ENCODE peak calls at places on chromosome 16, in four cellular contexts. One of them, this sample, is unnamed.

GRCh38 chr16:74015953-74016352 is 280.7 kb upstream of the PSMD7 start:
- DNase-seq in fibroblast of pulmonary artery: no peak
- DNase-seq in dorsolateral prefrontal cortex: no peak
- DNase-seq in fibroblast of lung: no peak
- DNase-seq in this sample: no peak

GRCh38 chr16:75377971-75378386 is 55.3 kb downstream of the CFDP1 start:
- DNase-seq in fibroblast of pulmonary artery: peak
- DNase-seq in dorsolateral prefrontal cortex: peak
- DNase-seq in fibroblast of lung: peak
- DNase-seq in this sample: peak

GRCh38 chr16:50940275-50940854 is 198.5 kb downstream of the CYLD start:
- DNase-seq in fibroblast of pulmonary artery: no peak
- DNase-seq in dorsolateral prefrontal cortex: no peak
- DNase-seq in fibroblast of lung: no peak
- DNase-seq in this sample: no peak

GRCh38 chr16:4263504-4264436 is 9.1 kb downstream of the TFAP4 start:
- DNase-seq in fibroblast of pulmonary artery: peak
- DNase-seq in dorsolateral prefrontal cortex: no peak
- DNase-seq in fibroblast of lung: peak
- DNase-seq in this sample: peak

GRCh38 chr16:12358898-12359297 is 382.4 kb downstream of the SNX29 start:
- DNase-seq in fibroblast of pulmonary artery: no peak
- DNase-seq in dorsolateral prefrontal cortex: no peak
- DNase-seq in fibroblast of lung: no peak
- DNase-seq in this sample: no peak

GRCh38 chr16:2480948-2481347 is 6.0 kb downstream of the TBC1D24 start:
- DNase-seq in fibroblast of pulmonary artery: no peak
- DNase-seq in dorsolateral prefrontal cortex: no peak
- DNase-seq in fibroblast of lung: no peak
- DNase-seq in this sample: no peak

GRCh38 chr16:23587726-23588125 is 8.4 kb downstream of the NDUFAB1 start:
- DNase-seq in fibroblast of pulmonary artery: peak
- DNase-seq in dorsolateral prefrontal cortex: no peak
- DNase-seq in fibroblast of lung: peak
- DNase-seq in this sample: no peak

GRCh38 chr16:50459681-50460080 is 88.5 kb upstream of the NKD1 start:
- DNase-seq in fibroblast of pulmonary artery: no peak
- DNase-seq in dorsolateral prefrontal cortex: no peak
- DNase-seq in fibroblast of lung: no peak
- DNase-seq in this sample: no peak

GRCh38 chr16:11141409-11142260 is 114.4 kb downstream of the SOCS1 start:
- DNase-seq in fibroblast of pulmonary artery: no peak
- DNase-seq in dorsolateral prefrontal cortex: no peak
- DNase-seq in fibroblast of lung: no peak
- DNase-seq in this sample: no peak

GRCh38 chr16:81707411-81708321 is 71.4 kb upstream of the PLCG2 start:
- DNase-seq in fibroblast of pulmonary artery: peak
- DNase-seq in dorsolateral prefrontal cortex: no peak
- DNase-seq in fibroblast of lung: peak
- DNase-seq in this sample: no peak

GRCh38 chr16:75238132-75238852 is 13.1 kb downstream of the BCAR1 start:
- DNase-seq in fibroblast of pulmonary artery: peak
- DNase-seq in dorsolateral prefrontal cortex: peak
- DNase-seq in fibroblast of lung: peak
- DNase-seq in this sample: no peak

GRCh38 chr16:65782537-65783290 is 583.8 kb upstream of the CDH5 start:
- DNase-seq in fibroblast of pulmonary artery: peak
- DNase-seq in dorsolateral prefrontal cortex: peak
- DNase-seq in fibroblast of lung: peak
- DNase-seq in this sample: peak

GRCh38 chr16:50502616-50503000 is 45.6 kb upstream of the NKD1 start:
- DNase-seq in fibroblast of pulmonary artery: no peak
- DNase-seq in dorsolateral prefrontal cortex: no peak
- DNase-seq in fibroblast of lung: no peak
- DNase-seq in this sample: no peak

GRCh38 chr16:75064403-75065148 is 52.0 kb downstream of the LDHD start:
- DNase-seq in fibroblast of pulmonary artery: no peak
- DNase-seq in dorsolateral prefrontal cortex: no peak
- DNase-seq in fibroblast of lung: peak
- DNase-seq in this sample: no peak

GRCh38 chr16:24235806-24236205 is 20.3 kb upstream of the CACNG3 start:
- DNase-seq in fibroblast of pulmonary artery: no peak
- DNase-seq in dorsolateral prefrontal cortex: peak
- DNase-seq in fibroblast of lung: no peak
- DNase-seq in this sample: no peak

GRCh38 chr16:27766166-27766925 is 216.4 kb downstream of the KATNIP start:
- DNase-seq in fibroblast of pulmonary artery: no peak
- DNase-seq in dorsolateral prefrontal cortex: no peak
- DNase-seq in fibroblast of lung: no peak
- DNase-seq in this sample: no peak

GRCh38 chr16:12994402-12994801 is 93.0 kb downstream of the SHISA9 start:
- DNase-seq in fibroblast of pulmonary artery: no peak
- DNase-seq in dorsolateral prefrontal cortex: no peak
- DNase-seq in fibroblast of lung: no peak
- DNase-seq in this sample: no peak

GRCh38 chr16:77782694-77783093 is 5.7 kb upstream of the VAT1L start:
- DNase-seq in fibroblast of pulmonary artery: no peak
- DNase-seq in dorsolateral prefrontal cortex: no peak
- DNase-seq in fibroblast of lung: no peak
- DNase-seq in this sample: no peak

GRCh38 chr16:66266436-66267286 is 99.8 kb upstream of the CDH5 start:
- DNase-seq in fibroblast of pulmonary artery: peak
- DNase-seq in dorsolateral prefrontal cortex: no peak
- DNase-seq in fibroblast of lung: peak
- DNase-seq in this sample: peak

GRCh38 chr16:67543036-67543435 is 14.4 kb downstream of the RIPOR1 start:
- DNase-seq in fibroblast of pulmonary artery: no peak
- DNase-seq in dorsolateral prefrontal cortex: no peak
- DNase-seq in fibroblast of lung: no peak
- DNase-seq in this sample: no peak

GRCh38 chr16:53761967-53762726 is 58.2 kb downstream of the FTO start:
- DNase-seq in fibroblast of pulmonary artery: no peak
- DNase-seq in dorsolateral prefrontal cortex: no peak
- DNase-seq in fibroblast of lung: no peak
- DNase-seq in this sample: no peak

GRCh38 chr16:1184980-1185379 is 32.1 kb downstream of the CACNA1H start:
- DNase-seq in fibroblast of pulmonary artery: no peak
- DNase-seq in dorsolateral prefrontal cortex: no peak
- DNase-seq in fibroblast of lung: no peak
- DNase-seq in this sample: no peak

GRCh38 chr16:1183235-1183907 is 30.5 kb downstream of the CACNA1H start:
- DNase-seq in fibroblast of pulmonary artery: peak
- DNase-seq in dorsolateral prefrontal cortex: peak
- DNase-seq in fibroblast of lung: peak
- DNase-seq in this sample: peak

GRCh38 chr16:1181715-1182671 is 29.1 kb downstream of the CACNA1H start:
- DNase-seq in fibroblast of pulmonary artery: peak
- DNase-seq in dorsolateral prefrontal cortex: peak
- DNase-seq in fibroblast of lung: peak
- DNase-seq in this sample: peak

GRCh38 chr16:1180772-1181714 is 28.1 kb downstream of the CACNA1H start:
- DNase-seq in fibroblast of pulmonary artery: no peak
- DNase-seq in dorsolateral prefrontal cortex: no peak
- DNase-seq in fibroblast of lung: no peak
- DNase-seq in this sample: no peak

GRCh38 chr16:1184156-1184868 is 31.4 kb downstream of the CACNA1H start:
- DNase-seq in fibroblast of pulmonary artery: no peak
- DNase-seq in dorsolateral prefrontal cortex: no peak
- DNase-seq in fibroblast of lung: no peak
- DNase-seq in this sample: no peak
- TF ChIP-seq CTCF in fibroblast of pulmonary artery: no peak
- TF ChIP-seq CTCF in dorsolateral prefrontal cortex: no peak
- TF ChIP-seq CTCF in fibroblast of lung: no peak
- TF ChIP-seq CTCF in this sample: no peak

GRCh38 chr16:19113577-19114358 is at the start of gene ITPRIPL2:
- DNase-seq in fibroblast of pulmonary artery: peak
- DNase-seq in dorsolateral prefrontal cortex: no peak
- DNase-seq in fibroblast of lung: peak
- DNase-seq in this sample: peak

GRCh38 chr16:19110537-19111391 is 3.0 kb upstream of the ITPRIPL2 start:
- DNase-seq in fibroblast of pulmonary artery: no peak
- DNase-seq in dorsolateral prefrontal cortex: no peak
- DNase-seq in fibroblast of lung: no peak
- DNase-seq in this sample: no peak

GRCh38 chr16:19115148-19116021 is 1.6 kb downstream of the ITPRIPL2 start:
- DNase-seq in fibroblast of pulmonary artery: no peak
- DNase-seq in dorsolateral prefrontal cortex: no peak
- DNase-seq in fibroblast of lung: no peak
- DNase-seq in this sample: no peak

GRCh38 chr16:19116711-19117449 is 3.1 kb downstream of the ITPRIPL2 start:
- DNase-seq in fibroblast of pulmonary artery: peak
- DNase-seq in dorsolateral prefrontal cortex: no peak
- DNase-seq in fibroblast of lung: peak
- DNase-seq in this sample: no peak

DNA sequence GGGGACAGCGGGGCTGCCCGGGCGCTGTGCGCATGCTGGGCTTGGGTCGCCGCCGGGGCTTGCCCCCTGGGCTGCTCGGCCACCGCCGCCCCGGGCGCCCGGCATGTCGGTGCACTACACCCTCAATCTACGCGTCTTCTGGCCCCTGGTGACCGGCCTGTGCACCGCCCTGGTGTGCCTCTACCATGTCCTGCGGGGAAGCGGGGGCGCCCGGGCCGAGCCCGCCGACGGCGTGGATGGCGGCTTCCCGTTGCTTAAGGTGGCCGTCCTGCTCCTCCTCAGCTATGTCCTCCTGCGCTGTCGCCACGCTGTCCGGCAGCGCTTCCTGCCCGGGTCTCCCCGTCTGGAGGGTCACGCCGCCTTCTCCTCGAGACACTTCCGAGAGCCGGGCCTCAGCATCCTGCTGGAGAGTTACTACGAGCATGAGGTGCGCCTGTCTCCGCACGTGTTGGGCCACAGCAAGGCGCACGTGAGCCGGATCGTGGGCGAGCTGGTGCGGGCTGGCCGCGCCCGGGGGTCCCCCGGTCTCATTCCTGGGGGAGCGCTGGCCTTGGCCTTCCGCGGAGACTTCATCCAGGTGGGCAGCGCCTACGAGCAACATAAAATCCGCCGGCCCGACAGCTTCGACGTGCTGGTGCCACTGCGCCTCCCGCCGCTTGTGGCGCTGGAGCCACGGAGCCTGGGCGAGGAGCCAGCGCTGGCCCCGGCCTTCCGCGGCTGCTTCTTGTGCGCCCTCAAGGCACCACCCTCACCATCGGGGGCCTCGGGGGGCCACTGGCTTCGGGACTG is 789 bp downstream of the ITPRIPL2 start:
- DNase-seq in fibroblast of pulmonary artery: peak
- DNase-seq in dorsolateral prefrontal cortex: no peak
- DNase-seq in fibroblast of lung: peak
- DNase-seq in this sample: peak
- TF ChIP-seq CTCF in fibroblast of pulmonary artery: no peak
- TF ChIP-seq CTCF in dorsolateral prefrontal cortex: no peak
- TF ChIP-seq CTCF in fibroblast of lung: no peak
- TF ChIP-seq CTCF in this sample: no peak

GRCh38 chr16:88406096-88407041 is 23.6 kb downstream of the ZNF469 start:
- DNase-seq in fibroblast of pulmonary artery: no peak
- DNase-seq in dorsolateral prefrontal cortex: no peak
- DNase-seq in fibroblast of lung: no peak
- DNase-seq in this sample: no peak
- TF ChIP-seq CTCF in fibroblast of pulmonary artery: no peak
- TF ChIP-seq CTCF in dorsolateral prefrontal cortex: peak
- TF ChIP-seq CTCF in fibroblast of lung: no peak
- TF ChIP-seq CTCF in this sample: no peak

DNA sequence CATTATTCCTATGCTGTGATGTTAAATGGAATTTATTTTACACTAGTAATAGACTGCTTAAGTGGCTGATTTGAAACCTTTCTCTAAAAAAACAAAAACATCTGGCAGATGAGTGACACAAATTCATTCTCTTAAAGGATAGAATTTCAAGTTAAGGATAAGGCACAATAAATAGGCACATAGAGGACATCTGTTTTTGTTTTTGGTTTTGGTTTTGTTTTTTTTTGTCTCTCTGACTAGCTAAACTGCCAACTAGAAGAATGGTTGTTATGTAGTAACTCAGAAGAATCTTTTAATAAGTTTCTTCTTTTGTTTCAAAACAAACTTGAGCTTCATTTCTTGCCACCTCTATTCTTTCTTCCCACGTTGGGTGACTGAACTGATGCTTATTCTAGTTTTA is 5.1 kb upstream of the VPS4A start:
- DNase-seq in fibroblast of pulmonary artery: no peak
- DNase-seq in dorsolateral prefrontal cortex: no peak
- DNase-seq in fibroblast of lung: no peak
- DNase-seq in this sample: no peak
- TF ChIP-seq CTCF in fibroblast of pulmonary artery: no peak
- TF ChIP-seq CTCF in dorsolateral prefrontal cortex: no peak
- TF ChIP-seq CTCF in fibroblast of lung: no peak
- TF ChIP-seq CTCF in this sample: no peak

GRCh38 chr16:30092373-30093010 is 768 bp upstream of the TBX6 start:
- DNase-seq in fibroblast of pulmonary artery: peak
- DNase-seq in dorsolateral prefrontal cortex: peak
- DNase-seq in fibroblast of lung: peak
- DNase-seq in this sample: no peak
- TF ChIP-seq CTCF in fibroblast of pulmonary artery: peak
- TF ChIP-seq CTCF in dorsolateral prefrontal cortex: peak
- TF ChIP-seq CTCF in fibroblast of lung: peak
- TF ChIP-seq CTCF in this sample: peak

DNA sequence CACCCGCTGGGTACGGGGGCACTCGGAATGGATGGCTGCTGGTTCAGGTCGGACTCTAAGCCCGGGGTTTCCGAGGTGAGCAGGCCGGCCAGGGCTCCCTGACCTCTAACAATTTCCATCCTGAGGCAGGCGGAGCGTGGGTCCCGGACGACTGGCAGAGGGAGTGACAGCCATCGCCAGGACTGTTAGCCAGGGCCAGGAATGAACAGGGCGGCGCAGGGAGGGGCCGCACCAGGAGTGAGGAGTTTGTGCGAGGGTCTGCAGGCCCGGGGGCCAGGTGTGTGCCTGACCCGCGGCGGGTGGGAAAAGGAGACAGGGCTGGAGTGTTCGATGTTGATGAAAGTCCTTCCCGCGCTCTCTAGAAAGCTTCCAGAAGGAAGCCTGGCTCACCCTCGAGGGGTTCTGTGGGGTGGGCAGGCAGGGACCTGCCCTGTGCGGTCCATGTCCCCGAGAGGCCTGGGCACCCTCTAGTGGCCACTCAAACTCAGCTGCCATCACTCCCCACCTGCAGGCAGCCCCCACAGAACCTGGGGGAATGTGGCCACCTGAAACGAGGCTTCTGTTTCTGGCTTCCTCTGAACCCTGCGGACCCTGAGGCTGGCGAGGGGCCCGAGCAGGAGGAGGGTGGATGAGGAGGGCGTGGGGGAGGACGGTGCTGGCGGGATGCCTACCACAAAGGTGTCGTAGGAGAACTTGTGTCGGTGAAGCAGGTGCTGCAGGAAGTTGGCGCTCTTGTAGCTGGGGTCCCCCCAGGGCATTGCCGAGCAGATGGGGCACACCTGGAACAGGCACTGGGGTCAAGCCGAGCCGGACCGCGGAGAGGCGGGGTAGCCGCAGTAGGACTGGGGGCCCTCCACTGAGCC is 8.1 kb downstream of the RNF166 start:
- DNase-seq in fibroblast of pulmonary artery: no peak
- DNase-seq in dorsolateral prefrontal cortex: no peak
- DNase-seq in fibroblast of lung: no peak
- DNase-seq in this sample: no peak
- TF ChIP-seq CTCF in fibroblast of pulmonary artery: peak
- TF ChIP-seq CTCF in dorsolateral prefrontal cortex: no peak
- TF ChIP-seq CTCF in fibroblast of lung: no peak
- TF ChIP-seq CTCF in this sample: peak

GRCh38 chr16:49194499-49195260 is 87.0 kb downstream of the CBLN1 start:
- DNase-seq in fibroblast of pulmonary artery: no peak
- DNase-seq in dorsolateral prefrontal cortex: no peak
- DNase-seq in fibroblast of lung: no peak
- DNase-seq in this sample: peak
- TF ChIP-seq CTCF in fibroblast of pulmonary artery: no peak
- TF ChIP-seq CTCF in dorsolateral prefrontal cortex: no peak
- TF ChIP-seq CTCF in fibroblast of lung: no peak
- TF ChIP-seq CTCF in this sample: no peak